ENCODE peak calls at places on chromosomes 6 and 20, in four cellular contexts. P is spleen, H is K562, Q is HCT116. F is an unnamed sample.

GRCh38 chr6:141403827-141404226 is 728.9 kb upstream of the GJE1 start:
- DNase-seq in H (no peak), P (no peak), Q (no peak), F (peak; percentile 32)

GRCh38 chr20:4797275-4797674 is 75.6 kb downstream of the PRND start:
- DNase-seq in Q (no peak), P (no peak), H (no peak), F (no peak)

GRCh38 chr6:79861023-79861422 is 86.3 kb downstream of the ELOVL4 start:
- DNase-seq in P (no peak), Q (no peak), H (peak; percentile 11), F (no peak)

GRCh38 chr6:53492860-53493634 is 51.9 kb downstream of the GCLC start:
- DNase-seq in P (no peak), Q (peak; percentile 34), H (peak; percentile 35), F (no peak)

GRCh38 chr6:144064402-144064830 is 31.0 kb downstream of the SF3B5 start:
- DNase-seq in Q (no peak), P (peak; percentile 94), H (peak; percentile 52), F (peak; percentile 36)

GRCh38 chr6:90284236-90284744 is 12.4 kb downstream of the BACH2 start:
- DNase-seq in H (peak; percentile 63), P (no peak), Q (peak; percentile 86), F (peak; percentile 16)

GRCh38 chr20:61773081-61773631 is 292.5 kb downstream of the TAF4 start:
- DNase-seq in H (no peak), Q (no peak), P (no peak), F (peak; percentile 37)

GRCh38 chr6:151269318-151269995 is 29.7 kb downstream of the AKAP12 start:
- DNase-seq in H (no peak), Q (no peak), P (no peak), F (no peak)

GRCh38 chr6:6851059-6851658 is 256.6 kb upstream of the RREB1 start:
- DNase-seq in H (peak; percentile 94), Q (peak; percentile 49), P (no peak), F (peak; percentile 80)

GRCh38 chr6:52929321-52930164 is 20.0 kb upstream of the GSTA3 start:
- DNase-seq in H (peak; percentile 34), P (no peak), Q (peak; percentile 22), F (peak; percentile 32)

GRCh38 chr6:142381845-142382378 is 80.1 kb downstream of the ADGRG6 start:
- DNase-seq in H (no peak), Q (no peak), P (no peak), F (no peak)

GRCh38 chr20:58407966-58408557 is 19.0 kb downstream of the VAPB start:
- DNase-seq in Q (no peak), P (no peak), H (no peak), F (no peak)

GRCh38 chr6:125174626-125175025 is 21.1 kb downstream of the TPD52L1 start:
- DNase-seq in H (peak; percentile 67), Q (no peak), P (no peak), F (no peak)

GRCh38 chr20:53205046-53205445 is 232.9 kb downstream of the TSHZ2 start:
- DNase-seq in H (no peak), P (no peak), Q (no peak), F (peak; percentile 41)

DNA sequence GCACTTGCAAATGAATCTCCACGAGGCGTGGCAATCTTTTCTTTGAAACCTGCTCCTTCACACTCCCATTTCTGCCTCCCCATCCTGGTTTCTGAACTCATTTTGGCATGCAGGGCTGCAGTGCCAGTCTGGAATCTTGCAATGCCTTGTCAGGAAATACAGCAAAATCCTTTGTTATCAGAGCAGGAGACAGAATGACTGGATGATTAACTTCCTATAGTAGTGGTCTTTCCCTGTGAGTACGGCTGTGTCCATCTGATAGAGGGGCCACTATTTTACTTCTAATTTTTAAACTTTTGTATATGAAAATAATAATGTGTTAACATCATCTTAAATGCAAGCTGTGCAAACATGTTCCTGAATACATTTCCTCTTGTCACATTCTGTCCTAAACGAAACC is 140.2 kb downstream of the KIF13A start:
- DNase-seq in H (no peak), Q (no peak), P (no peak), F (no peak)
- H3K27me3 ChIP-seq in H (no peaks in the 10 kb centered on the region), Q (no peaks in the 10 kb centered on the region), P (no peaks in the 10 kb centered on the region), F (no peaks in the 10 kb centered on the region)

GRCh38 chr6:24359640-24360454 is 2.0 kb upstream of the DCDC2 start:
- DNase-seq in Q (peak; percentile 71), P (peak; percentile 87), H (peak; percentile 43), F (peak; percentile 83)
- TF ChIP-seq CTCF in Q (peak; percentile 92), P (peak; percentile 49), H (peak; percentile 51), F (peak; percentile 75)

DNA sequence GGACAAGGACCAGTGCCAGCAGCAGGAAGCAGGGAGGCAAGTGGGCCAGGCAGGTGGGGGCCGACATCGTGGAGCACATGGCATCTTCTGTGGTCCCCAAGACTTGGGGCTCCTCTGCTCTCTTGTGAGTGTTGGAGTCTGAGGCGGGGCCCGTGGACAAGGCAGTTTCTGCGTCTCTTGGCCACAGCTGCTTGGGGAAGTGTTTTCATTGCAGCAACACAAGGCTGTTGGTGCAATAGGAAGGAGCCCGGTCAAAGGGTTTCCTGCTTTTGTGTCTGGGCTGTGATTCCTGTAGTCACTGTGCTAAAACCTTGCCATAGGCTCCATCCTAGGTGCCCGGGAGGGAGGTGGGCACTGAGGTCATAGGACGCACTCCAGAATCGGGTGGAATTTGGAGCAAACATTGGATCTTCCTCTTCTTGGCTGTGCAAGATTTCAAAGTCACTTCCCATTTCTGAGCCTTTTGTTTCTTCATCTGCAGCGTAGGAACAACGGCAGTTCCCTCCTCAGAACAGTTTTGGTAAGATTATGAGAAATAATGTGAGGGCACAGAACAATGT is at the start of gene SIRPB2:
- DNase-seq in H (no peak), Q (no peak), P (peak; percentile 89), F (peak; percentile 28)
- TF ChIP-seq POLR2A in H (no peak), Q (no peak), P (no peak), F (no peak)

GRCh38 chr20:17287503-17287902 is 60.7 kb downstream of the PCSK2 start:
- DNase-seq in Q (no peak), H (no peak), P (no peak), F (no peak)
- H3K27me3 ChIP-seq in Q (peaks cover 19% of the 10 kb centered on the region), H (no peaks in the 10 kb centered on the region), P (no peaks in the 10 kb centered on the region), F (no peaks in the 10 kb centered on the region)

GRCh38 chr6:14787677-14788076 is 458.2 kb upstream of the JARID2 start:
- DNase-seq in H (no peak), P (no peak), Q (no peak), F (no peak)
- TF ChIP-seq CTCF in H (peak; percentile 1), P (no peak), Q (no peak), F (no peak)

GRCh38 chr20:47206962-47207641 is 149.4 kb downstream of the ZMYND8 start:
- DNase-seq in P (peak; percentile 43), Q (no peak), H (no peak), F (peak; percentile 61)
- TF ChIP-seq POLR2A in P (no peak), Q (no peak), H (peak; percentile 14), F (no peak)

DNA sequence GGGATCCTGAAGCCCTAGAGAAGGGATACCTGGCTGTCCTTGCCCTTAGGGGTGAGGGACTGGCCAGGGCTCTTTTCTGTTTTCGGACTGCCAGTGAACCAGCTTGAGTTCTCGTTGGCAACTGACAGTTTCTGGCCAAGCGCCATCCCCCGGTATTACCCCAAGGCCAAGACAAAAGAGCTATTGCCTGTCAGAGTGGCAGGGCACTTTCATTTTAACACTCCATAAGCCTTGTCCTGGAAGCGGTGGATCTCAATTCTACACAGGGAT is 967 bp upstream of the CPXM1 start:
- DNase-seq in Q (no peak), P (no peak), H (no peak), F (no peak)
- H3K27me3 ChIP-seq in Q (no peaks in the 10 kb centered on the region), P (peaks cover 38% of the 10 kb centered on the region), H (no peaks in the 10 kb centered on the region), F (no peaks in the 10 kb centered on the region)

DNA sequence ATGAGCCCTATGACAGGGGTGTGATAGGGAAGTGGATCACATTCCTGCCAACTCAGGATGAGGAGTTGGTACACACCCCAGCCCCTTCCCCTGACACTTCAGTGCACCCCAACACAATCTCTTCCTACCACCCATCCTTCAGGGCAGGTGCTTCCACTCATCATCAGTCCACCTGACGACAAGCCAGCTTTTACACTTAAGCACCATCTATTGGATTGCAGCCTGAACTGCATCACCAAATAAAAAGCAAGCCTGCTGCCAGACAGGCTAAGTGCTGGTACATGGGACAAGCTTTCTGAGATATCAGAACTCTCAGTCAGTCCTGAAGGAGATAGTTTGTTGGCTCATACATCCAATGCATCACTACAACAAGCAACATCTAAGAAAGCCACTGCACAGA is 69.0 kb upstream of the TMEM200A start:
- DNase-seq in H (no peak), P (no peak), Q (peak; percentile 8), F (no peak)
- TF ChIP-seq CTCF in H (peak; percentile 16), P (no peak), Q (peak; percentile 26), F (no peak)